ENCODE peak calls at places on chromosome 1, in five cellular contexts. T, Y, Q, D and M are unnamed samples. For H3K36me3 and H3K9me3, the result is how much of the 10 kb centered on the place peaks cover.

GRCh38 chr1:205531191-205532025 is 26.9 kb downstream of the CDK18 start:
- DNase-seq in T (no peak), Y (no peak), Q (no peak), D (no peak), M (no peak)

GRCh38 chr1:31927661-31927980 is 10.5 kb downstream of the PTP4A2 start:
- DNase-seq in T (no peak), Y (no peak), Q (no peak), D (no peak), M (no peak)

GRCh38 chr1:193058529-193059281 is 455 bp downstream of the UCHL5 start:
- DNase-seq in T (peak), Y (peak), Q (peak), D (peak), M (peak)

GRCh38 chr1:44811714-44812151 is 3.4 kb downstream of the BTBD19 start:
- DNase-seq in T (peak), Y (no peak), Q (no peak), D (no peak), M (peak)

GRCh38 chr1:247387500-247387899 is 28.5 kb upstream of the NLRP3 start:
- DNase-seq in T (no peak), Y (no peak), Q (no peak), D (no peak), M (no peak)

GRCh38 chr1:1892079-1892762 is 1.3 kb upstream of the GNB1 start:
- DNase-seq in T (no peak), Y (no peak), Q (peak), D (no peak), M (no peak)

GRCh38 chr1:188669715-188670114 is 1807.9 kb downstream of the BRINP3 start:
- DNase-seq in T (no peak), Y (no peak), Q (no peak), D (no peak), M (peak)

GRCh38 chr1:25774921-25775774 is 24.8 kb upstream of the SELENON start:
- DNase-seq in T (no peak), Y (no peak), Q (no peak), D (peak), M (no peak)

GRCh38 chr1:228029281-228029680 is 22.5 kb downstream of the WNT3A start:
- DNase-seq in T (no peak), Y (no peak), Q (no peak), D (no peak), M (no peak)

GRCh38 chr1:70295737-70296136 is 58.8 kb downstream of the ANKRD13C start:
- DNase-seq in T (no peak), Y (no peak), Q (no peak), D (no peak), M (no peak)

GRCh38 chr1:70288171-70288570 is 66.4 kb downstream of the ANKRD13C start:
- DNase-seq in T (no peak), Y (no peak), Q (no peak), D (no peak), M (no peak)

GRCh38 chr1:70290248-70290647 is 64.3 kb downstream of the ANKRD13C start:
- DNase-seq in T (no peak), Y (no peak), Q (no peak), D (no peak), M (no peak)

GRCh38 chr1:70293186-70293843 is 61.2 kb downstream of the ANKRD13C start:
- DNase-seq in T (no peak), Y (no peak), Q (no peak), D (no peak), M (no peak)
- H3K36me3 ChIP-seq in T (half or more), Y (half or more), Q (under half), D (under half), M (under half)

GRCh38 chr1:17539202-17539525 is 334 bp upstream of the ARHGEF10L start:
- DNase-seq in T (no peak), Y (no peak), Q (no peak), D (no peak), M (no peak)
- H3K4me3 ChIP-seq in T (peak), Y (peak), Q (peak), D (peak), M (peak)

GRCh38 chr1:106876384-106876783 is 180.1 kb upstream of the PRMT6 start:
- DNase-seq in T (no peak), Y (no peak), Q (no peak), D (peak), M (no peak)

GRCh38 chr1:106879538-106879937 is 176.9 kb upstream of the PRMT6 start:
- DNase-seq in T (peak), Y (peak), Q (peak), D (peak), M (no peak)

GRCh38 chr1:106880226-106880625 is 176.2 kb upstream of the PRMT6 start:
- DNase-seq in T (peak), Y (no peak), Q (no peak), D (no peak), M (no peak)

DNA sequence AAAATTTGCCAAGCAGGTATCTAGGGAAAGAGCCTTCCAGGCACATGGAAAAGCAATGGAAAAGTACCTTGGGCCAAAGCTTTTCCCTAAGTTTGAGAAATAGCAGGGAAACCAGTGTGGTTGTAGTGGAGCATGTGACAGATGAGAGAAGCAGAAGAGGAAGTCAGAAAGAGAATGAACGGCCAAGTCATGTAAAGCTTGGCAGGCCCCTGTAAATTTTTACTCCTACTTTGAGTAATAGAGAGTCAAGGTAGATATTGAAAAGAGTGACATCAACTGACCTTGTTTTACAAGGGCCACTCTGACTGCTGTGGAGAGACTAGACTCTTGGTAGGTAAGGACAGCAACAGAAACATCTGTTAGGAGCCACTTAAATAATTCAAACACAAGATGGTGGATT is 180.9 kb upstream of the PRMT6 start:
- DNase-seq in T (no peak), Y (no peak), Q (no peak), D (no peak), M (no peak)
- H3K9me3 ChIP-seq in T (under half), Y (under half), Q (under half), D (under half), M (under half)

GRCh38 chr1:112054504-112054903 is 65.0 kb upstream of the KCND3 start:
- DNase-seq in T (no peak), Y (no peak), Q (no peak), D (no peak), M (no peak)

GRCh38 chr1:112058815-112059450 is 69.5 kb upstream of the KCND3 start:
- DNase-seq in T (no peak), Y (no peak), Q (no peak), D (peak), M (no peak)

GRCh38 chr1:112057736-112058135 is 68.3 kb upstream of the KCND3 start:
- DNase-seq in T (no peak), Y (no peak), Q (no peak), D (no peak), M (no peak)

GRCh38 chr1:112060266-112060665 is 70.8 kb upstream of the KCND3 start:
- DNase-seq in T (no peak), Y (no peak), Q (no peak), D (no peak), M (no peak)

GRCh38 chr1:112056354-112056753 is 66.9 kb upstream of the KCND3 start:
- DNase-seq in T (no peak), Y (no peak), Q (no peak), D (peak), M (no peak)
- H3K36me3 ChIP-seq in T (under half), Y (under half), Q (under half), D (under half), M (under half)

DNA sequence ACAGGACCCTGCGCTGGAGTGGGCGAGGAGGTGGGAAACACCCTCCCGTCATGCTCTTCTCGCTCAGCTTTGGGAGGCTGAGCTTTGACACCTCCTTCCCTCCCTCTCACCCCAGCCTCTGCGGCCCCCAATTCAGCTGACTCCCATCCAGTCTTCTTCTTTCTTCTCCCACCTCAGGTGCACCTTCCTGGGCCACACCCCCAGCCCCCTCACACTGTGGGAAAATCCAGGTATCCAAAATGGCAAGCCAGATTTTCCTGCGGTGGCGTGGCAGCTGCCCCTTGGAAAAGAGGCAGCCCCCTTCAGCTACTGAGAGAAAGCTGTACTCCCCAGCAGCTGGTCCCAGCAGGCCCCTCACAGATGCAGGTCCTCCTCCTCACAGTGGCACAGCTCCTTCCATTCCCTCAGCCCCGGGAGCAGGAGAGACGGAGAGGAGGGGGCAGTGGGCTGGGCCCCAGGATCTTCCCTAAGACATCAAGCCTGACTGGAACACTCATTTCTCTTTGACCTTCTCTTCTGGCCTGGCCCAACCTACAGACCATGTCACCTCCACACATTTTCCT is 61.6 kb downstream of the OPTC start:
- DNase-seq in T (no peak), Y (peak), Q (no peak), D (no peak), M (no peak)
- H3K4me3 ChIP-seq in T (peak), Y (peak), Q (no peak), D (no peak), M (peak)

DNA sequence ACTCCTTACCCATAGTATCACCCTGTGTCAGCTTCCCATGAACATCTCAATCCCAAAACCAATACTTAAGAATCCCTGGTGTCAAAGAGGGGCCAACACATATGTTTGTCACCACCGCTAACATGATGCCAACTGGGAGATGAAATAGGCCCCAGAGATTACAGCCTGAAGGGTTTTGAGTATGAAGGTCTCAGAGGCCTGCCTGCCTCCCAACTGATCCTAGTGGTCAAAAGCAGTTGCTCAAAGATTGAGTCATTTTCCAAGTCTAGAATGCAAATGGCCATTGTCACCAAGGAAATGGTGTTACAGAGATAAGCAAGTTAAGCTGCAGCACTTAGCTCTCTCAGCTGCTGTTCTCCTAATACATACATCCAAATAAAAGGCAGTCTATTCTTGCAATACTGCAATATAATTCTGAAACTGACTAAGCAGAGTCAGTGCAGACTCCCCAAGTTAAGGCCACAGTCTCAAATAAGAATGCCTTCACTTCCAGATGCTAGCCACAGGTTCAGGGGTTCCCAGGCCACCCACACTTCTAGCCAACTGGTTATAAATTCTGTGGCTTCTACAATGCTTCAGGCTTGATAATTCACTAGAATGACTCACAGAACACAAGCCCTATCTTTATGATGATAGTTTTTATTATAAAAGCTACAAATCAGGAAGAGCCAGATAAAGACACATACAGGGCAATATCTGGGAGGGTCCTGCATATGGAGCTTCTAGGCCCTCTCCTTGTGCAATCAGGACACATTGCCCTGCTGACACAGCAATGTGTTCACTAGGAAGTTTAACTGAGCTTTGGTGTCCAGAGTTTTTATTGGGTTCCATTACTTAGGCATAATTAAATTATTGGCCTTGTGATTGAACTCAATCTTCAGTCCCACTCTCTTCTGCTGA is 18.6 kb downstream of the DUSP10 start:
- DNase-seq in T (no peak), Y (no peak), Q (no peak), D (peak), M (no peak)
- H3K9me3 ChIP-seq in T (under half), Y (under half), Q (under half), D (under half), M (under half)

GRCh38 chr1:200849430-200849829 is 23.4 kb upstream of the GPR25 start:
- DNase-seq in T (no peak), Y (no peak), Q (no peak), D (no peak), M (no peak)
- H3K36me3 ChIP-seq in T (half or more), Y (half or more), Q (under half), D (half or more), M (half or more)

DNA sequence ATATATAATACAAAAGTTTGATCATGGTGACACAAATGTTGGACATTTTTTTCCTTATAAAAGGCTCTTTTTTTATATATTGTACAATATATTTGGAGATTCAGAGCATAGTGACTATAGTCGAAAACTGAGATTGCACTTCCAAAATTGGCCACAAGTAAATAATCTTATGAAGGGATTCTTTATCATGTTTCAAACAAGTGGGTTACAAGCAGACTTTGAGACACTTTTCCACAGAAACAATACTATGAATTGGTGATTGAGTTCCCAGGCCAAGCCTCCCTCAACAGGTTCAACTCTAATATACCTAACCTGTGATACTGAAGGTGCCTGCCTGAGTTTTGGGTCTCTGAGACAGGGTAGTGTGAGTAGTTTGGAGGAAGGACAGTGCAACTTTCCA is 13.8 kb downstream of the LEPR start:
- DNase-seq in T (no peak), Y (no peak), Q (no peak), D (no peak), M (no peak)
- H3K4me3 ChIP-seq in T (no peak), Y (no peak), Q (no peak), D (no peak), M (no peak)

DNA sequence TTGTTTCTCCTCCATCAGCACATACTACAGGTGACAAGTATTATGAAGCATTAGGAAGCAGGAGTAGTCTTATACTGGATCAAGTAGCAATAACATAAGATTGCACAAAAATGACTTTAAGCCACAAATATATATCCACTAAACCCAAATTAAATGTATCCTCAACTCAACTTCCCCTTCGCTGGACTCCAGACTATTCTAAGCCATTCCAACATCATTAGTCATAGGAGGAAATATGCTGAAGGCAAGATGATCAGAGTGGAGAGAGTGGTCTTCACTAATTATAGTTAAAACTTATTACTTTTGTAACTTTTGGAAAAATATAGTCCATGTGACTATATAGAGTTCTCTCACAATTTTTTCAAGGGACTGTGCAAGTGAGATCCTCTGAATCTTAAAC is 390.7 kb upstream of the ZP4 start:
- DNase-seq in T (no peak), Y (no peak), Q (no peak), D (no peak), M (no peak)
- H3K9me3 ChIP-seq in T (under half), Y (under half), Q (under half), D (under half), M (under half)